ENCODE peak calls at places on chromosomes 3 and 15, in nine cellular contexts. Z, X, P, N, V, S, G, O and U are unnamed samples.

GRCh38 chr3:173584093-173584833 is 186.7 kb downstream of the NLGN1 start:
- DNase-seq in Z (peak), X (peak), P (peak), N (no peak), V (no peak), S (peak), G (peak), O (peak), U (no peak)

GRCh38 chr3:13782501-13782900 is 97.4 kb downstream of the WNT7A start:
- DNase-seq in Z (no peak), X (no peak), P (no peak), N (no peak), V (peak), S (no peak), G (no peak), O (no peak), U (no peak)

GRCh38 chr3:160464321-160464720 is 14.7 kb upstream of the TRIM59 start:
- DNase-seq in Z (no peak), X (no peak), P (no peak), N (no peak), V (no peak), S (no peak), G (peak), O (no peak), U (no peak)

GRCh38 chr3:187758318-187758717 is 13.1 kb upstream of the BCL6 start:
- DNase-seq in Z (no peak), X (no peak), P (no peak), N (no peak), V (no peak), S (no peak), G (no peak), O (no peak), U (no peak)

GRCh38 chr3:73622135-73622534 is 2.6 kb downstream of the PDZRN3 start:
- DNase-seq in Z (peak), X (peak), P (no peak), N (no peak), V (peak), S (no peak), G (peak), O (no peak), U (no peak)

GRCh38 chr3:132145833-132146232 is 111.0 kb upstream of the CPNE4 start:
- DNase-seq in Z (no peak), X (no peak), P (no peak), N (no peak), V (no peak), S (no peak), G (no peak), O (peak), U (peak)

GRCh38 chr3:111863942-111864341 is 4.9 kb downstream of the PHLDB2 start:
- DNase-seq in Z (no peak), X (no peak), P (no peak), N (no peak), V (no peak), S (no peak), G (no peak), O (no peak), U (peak)

GRCh38 chr3:148453764-148454163 is 243.9 kb upstream of the AGTR1 start:
- DNase-seq in Z (no peak), X (no peak), P (no peak), N (no peak), V (no peak), S (no peak), G (no peak), O (peak), U (peak)

GRCh38 chr3:197212290-197212689 is 86.1 kb downstream of the DLG1 start:
- DNase-seq in Z (peak), X (no peak), P (no peak), N (no peak), V (no peak), S (no peak), G (no peak), O (no peak), U (no peak)

GRCh38 chr15:77020348-77021087 is 25.6 kb downstream of the PSTPIP1 start:
- DNase-seq in Z (no peak), X (no peak), P (peak), N (no peak), V (peak), S (no peak), G (peak), O (no peak), U (no peak)

GRCh38 chr15:43235536-43235935 is 14.7 kb upstream of the EPB42 start:
- DNase-seq in Z (no peak), X (no peak), P (no peak), N (no peak), V (no peak), S (no peak), G (no peak), O (no peak), U (no peak)

GRCh38 chr3:140863481-140864084 is 78.1 kb upstream of the SLC25A36 start:
- DNase-seq in Z (peak), X (peak), P (peak), N (peak), V (no peak), S (peak), G (peak), O (peak), U (no peak)

GRCh38 chr3:152477422-152477821 is 208.7 kb downstream of the MBNL1 start:
- DNase-seq in Z (no peak), X (no peak), P (no peak), N (no peak), V (no peak), S (no peak), G (no peak), O (no peak), U (no peak)

GRCh38 chr15:71781179-71781964 is 29.0 kb upstream of the NR2E3 start:
- DNase-seq in Z (no peak), X (no peak), P (no peak), N (no peak), V (no peak), S (peak), G (no peak), O (no peak), U (no peak)

GRCh38 chr3:56725175-56725574 is 42.1 kb upstream of the TASOR start:
- DNase-seq in Z (no peak), X (no peak), P (peak), N (no peak), V (no peak), S (no peak), G (no peak), O (no peak), U (no peak)

GRCh38 chr3:34779092-34779491 is 860.2 kb upstream of the ARPP21 start:
- DNase-seq in Z (no peak), X (no peak), P (no peak), N (no peak), V (no peak), S (no peak), G (no peak), O (no peak), U (no peak)

GRCh38 chr15:64009241-64009640 is 37.0 kb downstream of the DAPK2 start:
- DNase-seq in Z (no peak), X (no peak), P (peak), N (no peak), V (no peak), S (no peak), G (no peak), O (no peak), U (peak)

GRCh38 chr3:189896533-189896932 is 224.2 kb downstream of the P3H2 start:
- DNase-seq in Z (no peak), X (no peak), P (no peak), N (no peak), V (no peak), S (no peak), G (no peak), O (peak), U (no peak)

GRCh38 chr15:69939513-69940440 is 157.9 kb downstream of the TLE3 start:
- DNase-seq in Z (peak), X (peak), P (no peak), N (no peak), V (no peak), S (no peak), G (no peak), O (no peak), U (no peak)

GRCh38 chr15:62783303-62783957 is 259.1 kb upstream of the TPM1 start:
- DNase-seq in Z (no peak), X (no peak), P (no peak), N (no peak), V (peak), S (peak), G (no peak), O (peak), U (peak)

GRCh38 chr3:30253832-30254231 is 352.6 kb upstream of the TGFBR2 start:
- DNase-seq in Z (no peak), X (no peak), P (no peak), N (no peak), V (no peak), S (no peak), G (peak), O (no peak), U (no peak)

GRCh38 chr3:44865272-44866005 is 3.7 kb downstream of the TMEM42 start:
- DNase-seq in Z (no peak), X (no peak), P (peak), N (no peak), V (no peak), S (no peak), G (peak), O (no peak), U (no peak)

GRCh38 chr3:72303926-72304325 is 519.0 kb upstream of the PROK2 start:
- DNase-seq in Z (peak), X (no peak), P (no peak), N (no peak), V (no peak), S (no peak), G (peak), O (no peak), U (no peak)

GRCh38 chr3:69542265-69543079 is 156.6 kb upstream of the FRMD4B start:
- DNase-seq in Z (peak), X (peak), P (no peak), N (no peak), V (peak), S (no peak), G (peak), O (peak), U (no peak)

GRCh38 chr3:55620361-55621025 is 133.4 kb upstream of the WNT5A start:
- DNase-seq in Z (peak), X (no peak), P (no peak), N (no peak), V (no peak), S (peak), G (peak), O (no peak), U (peak)

GRCh38 chr3:51961607-51962569 is 5.4 kb downstream of the PCBP4 start:
- DNase-seq in Z (no peak), X (no peak), P (no peak), N (no peak), V (no peak), S (no peak), G (no peak), O (no peak), U (no peak)

GRCh38 chr3:126155819-126156218 is 24.6 kb downstream of the ALDH1L1 start:
- DNase-seq in Z (no peak), X (no peak), P (no peak), N (no peak), V (no peak), S (no peak), G (no peak), O (no peak), U (no peak)

GRCh38 chr3:174859109-174859735 is at the start of gene NAALADL2:
- DNase-seq in Z (no peak), X (no peak), P (no peak), N (no peak), V (no peak), S (no peak), G (peak), O (no peak), U (no peak)

GRCh38 chr15:81930582-81931369 is 115.0 kb downstream of the MEX3B start:
- DNase-seq in Z (no peak), X (no peak), P (no peak), N (no peak), V (no peak), S (no peak), G (no peak), O (no peak), U (no peak)

GRCh38 chr3:151795276-151795675 is 18.6 kb upstream of the AADAC start:
- DNase-seq in Z (no peak), X (no peak), P (no peak), N (no peak), V (no peak), S (peak), G (no peak), O (peak), U (peak)

GRCh38 chr3:108006077-108006675 is 84.7 kb downstream of the CD47 start:
- DNase-seq in Z (no peak), X (no peak), P (no peak), N (no peak), V (no peak), S (no peak), G (peak), O (peak), U (peak)

GRCh38 chr3:182735672-182736071 is 57.6 kb upstream of the ATP11B start:
- DNase-seq in Z (no peak), X (no peak), P (no peak), N (no peak), V (no peak), S (no peak), G (no peak), O (no peak), U (peak)

GRCh38 chr3:148044141-148044540 is 635.0 kb downstream of the ZIC1 start:
- DNase-seq in Z (no peak), X (no peak), P (no peak), N (no peak), V (no peak), S (no peak), G (no peak), O (no peak), U (no peak)

GRCh38 chr3:88239870-88240269 is 90.1 kb downstream of the C3orf38 start:
- DNase-seq in Z (no peak), X (no peak), P (no peak), N (no peak), V (no peak), S (no peak), G (no peak), O (no peak), U (no peak)

GRCh38 chr15:69952210-69952555 is 145.5 kb downstream of the TLE3 start:
- DNase-seq in Z (no peak), X (no peak), P (no peak), N (no peak), V (no peak), S (no peak), G (no peak), O (no peak), U (no peak)

GRCh38 chr3:13414040-13414729 is 5.9 kb downstream of the NUP210 start:
- DNase-seq in Z (no peak), X (no peak), P (peak), N (peak), V (peak), S (no peak), G (no peak), O (no peak), U (peak)

GRCh38 chr3:37319784-37320183 is 145.4 kb upstream of the LRRFIP2 start:
- DNase-seq in Z (no peak), X (no peak), P (no peak), N (no peak), V (no peak), S (no peak), G (no peak), O (no peak), U (no peak)

GRCh38 chr3:27990837-27991236 is 250.6 kb upstream of the CMC1 start:
- DNase-seq in Z (no peak), X (no peak), P (no peak), N (no peak), V (no peak), S (no peak), G (no peak), O (no peak), U (no peak)

GRCh38 chr3:113300596-113300995 is 89.2 kb downstream of the BOC start:
- DNase-seq in Z (no peak), X (no peak), P (no peak), N (no peak), V (no peak), S (no peak), G (no peak), O (no peak), U (no peak)